ENCODE peak calls at places on chromosomes 11 and 22, in eight cellular contexts. K is OCI-LY7, C is D721Med, P is foreskin fibroblast, F is stomach, L is AG04450, Q is body of pancreas, A is astrocyte of the spinal cord. T is an unnamed sample.

GRCh38 chr22:42796081-42796480 is 61.0 kb downstream of the ARFGAP3 start:
- DNase-seq in K (no peak), C (no peak), P (no peak), F (no peak), L (no peak), Q (no peak), A (no peak), T (no peak)

GRCh38 chr22:30326704-30327362 is at the start of gene TBC1D10A:
- DNase-seq in K (peak), C (peak), P (peak), F (peak), L (peak), Q (peak), A (peak), T (peak)

GRCh38 chr11:58057481-58057880 is 26.7 kb downstream of the OR6Q1 start:
- DNase-seq in K (no peak), C (no peak), P (no peak), F (no peak), L (peak), Q (no peak), A (peak), T (no peak)

GRCh38 chr22:49815641-49816071 is 12.0 kb downstream of the BRD1 start:
- DNase-seq in K (no peak), C (no peak), P (no peak), F (peak), L (no peak), Q (no peak), A (peak), T (no peak)

GRCh38 chr22:31650391-31650790 is 11.6 kb downstream of the PISD start:
- DNase-seq in K (no peak), C (no peak), P (peak), F (no peak), L (peak), Q (no peak), A (peak), T (no peak)

GRCh38 chr11:844693-845644 is 2.3 kb downstream of the TSPAN4 start:
- DNase-seq in K (peak), C (no peak), P (peak), F (peak), L (peak), Q (peak), A (peak), T (peak)

GRCh38 chr11:561148-562003 is 606 bp downstream of the RASSF7 start:
- DNase-seq in K (no peak), C (no peak), P (peak), F (peak), L (no peak), Q (peak), A (no peak), T (no peak)

GRCh38 chr22:41302016-41302767 is 867 bp downstream of the ZC3H7B start:
- DNase-seq in K (peak), C (no peak), P (peak), F (no peak), L (no peak), Q (no peak), A (no peak), T (peak)

GRCh38 chr22:19622061-19622441 is 92.3 kb upstream of the SEPTIN5 start:
- DNase-seq in K (peak), C (no peak), P (no peak), F (no peak), L (no peak), Q (no peak), A (no peak), T (no peak)

GRCh38 chr11:101346591-101346990 is 217.0 kb upstream of the PGR start:
- DNase-seq in K (no peak), C (no peak), P (peak), F (no peak), L (no peak), Q (no peak), A (no peak), T (no peak)

GRCh38 chr22:42328130-42328821 is 57.8 kb upstream of the TCF20 start:
- DNase-seq in K (no peak), C (no peak), P (no peak), F (no peak), L (no peak), Q (no peak), A (no peak), T (peak)

DNA sequence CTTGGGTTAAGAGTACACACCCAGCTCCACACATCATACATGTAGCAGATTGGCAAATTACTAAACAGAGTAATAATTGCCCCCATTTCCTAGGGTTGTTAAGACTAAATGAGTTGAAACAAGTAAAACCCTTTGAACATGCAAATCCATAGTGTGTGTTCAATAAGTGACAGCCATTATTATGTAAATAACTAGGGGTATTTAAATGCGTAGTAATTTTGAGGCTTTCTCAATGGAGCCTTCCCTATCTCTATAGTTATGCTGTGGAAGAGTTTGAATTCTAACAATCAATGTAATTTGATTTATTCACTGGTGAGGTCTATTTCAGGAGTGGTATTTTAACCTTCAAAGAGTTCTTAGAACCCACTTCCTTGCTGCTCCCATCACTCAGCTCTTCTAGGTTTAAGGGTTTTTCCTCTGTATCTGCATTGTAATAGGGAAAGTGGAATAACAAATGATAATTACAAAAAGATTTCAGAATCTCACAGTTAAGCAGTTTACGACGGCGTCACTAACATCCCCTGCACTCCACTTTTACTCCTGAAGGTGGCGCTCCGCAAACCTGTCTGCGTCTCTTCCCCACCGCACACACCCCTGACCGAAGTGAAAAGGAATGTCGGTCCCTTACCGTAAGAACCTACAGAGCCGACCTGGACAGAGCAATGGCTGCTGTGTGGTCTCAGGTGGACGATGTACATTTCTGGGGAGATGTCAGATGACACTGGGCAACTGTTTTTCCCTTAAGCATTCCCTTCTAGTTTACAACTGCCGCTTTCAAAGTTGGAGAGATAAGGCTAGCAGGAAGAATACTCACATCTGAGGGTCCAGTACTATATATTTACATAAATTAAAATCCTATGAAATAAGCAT is 80.8 kb downstream of the ZC3H12C start:
- DNase-seq in K (peak), C (peak), P (peak), F (peak), L (no peak), Q (peak), A (peak), T (peak)
- TF ChIP-seq CTCF in K (peak), C (peak), P (peak), F (no peak), L (peak), Q (peak), A (peak), T (peak)

DNA sequence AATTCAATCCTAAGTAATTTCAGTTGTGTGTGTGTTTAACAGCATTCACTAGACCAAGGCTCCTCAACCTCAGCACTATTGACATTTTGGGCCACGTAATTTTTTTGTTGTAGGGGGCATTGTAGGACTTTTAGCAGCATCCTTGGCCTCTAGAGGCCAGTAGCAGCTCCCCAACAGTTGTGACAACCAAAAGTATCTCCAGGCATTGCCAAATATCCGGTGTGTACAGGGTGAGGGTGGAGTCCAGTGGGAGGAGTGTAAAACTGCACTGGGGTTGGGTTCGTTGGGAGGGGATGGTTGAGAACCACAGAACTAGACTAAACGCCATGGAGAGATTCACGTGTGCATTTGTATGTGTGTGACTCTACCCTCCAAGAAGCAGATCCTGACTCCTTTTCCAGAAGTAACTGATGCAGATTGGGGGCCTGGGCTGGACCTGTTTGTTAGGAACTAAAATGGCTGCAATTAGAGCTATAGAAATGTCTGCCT is 5.9 kb upstream of the PHF21A start:
- DNase-seq in K (peak), C (no peak), P (peak), F (no peak), L (no peak), Q (no peak), A (peak), T (peak)
- TF ChIP-seq CTCF in K (peak), C (no peak), P (peak), F (no peak), L (peak), Q (no peak), A (peak), T (peak)

GRCh38 chr11:75767228-75767572 is 1.4 kb upstream of the DGAT2 start:
- DNase-seq in K (no peak), C (no peak), P (no peak), F (no peak), L (no peak), Q (no peak), A (no peak), T (no peak)

GRCh38 chr11:75768112-75768908 is at the start of gene DGAT2:
- DNase-seq in K (peak), C (no peak), P (peak), F (peak), L (no peak), Q (peak), A (peak), T (peak)

GRCh38 chr11:75768909-75769771 is 562 bp downstream of the DGAT2 start:
- DNase-seq in K (peak), C (no peak), P (no peak), F (no peak), L (no peak), Q (no peak), A (no peak), T (no peak)

GRCh38 chr11:75766449-75767227 is 1.9 kb upstream of the DGAT2 start:
- DNase-seq in K (no peak), C (no peak), P (no peak), F (no peak), L (no peak), Q (no peak), A (no peak), T (peak)

GRCh38 chr11:75767793-75768111 is 826 bp upstream of the DGAT2 start:
- DNase-seq in K (no peak), C (no peak), P (no peak), F (no peak), L (no peak), Q (no peak), A (no peak), T (no peak)
- TF ChIP-seq CTCF in K (no peak), C (no peak), P (no peak), F (no peak), L (no peak), Q (no peak), A (no peak), T (no peak)

DNA sequence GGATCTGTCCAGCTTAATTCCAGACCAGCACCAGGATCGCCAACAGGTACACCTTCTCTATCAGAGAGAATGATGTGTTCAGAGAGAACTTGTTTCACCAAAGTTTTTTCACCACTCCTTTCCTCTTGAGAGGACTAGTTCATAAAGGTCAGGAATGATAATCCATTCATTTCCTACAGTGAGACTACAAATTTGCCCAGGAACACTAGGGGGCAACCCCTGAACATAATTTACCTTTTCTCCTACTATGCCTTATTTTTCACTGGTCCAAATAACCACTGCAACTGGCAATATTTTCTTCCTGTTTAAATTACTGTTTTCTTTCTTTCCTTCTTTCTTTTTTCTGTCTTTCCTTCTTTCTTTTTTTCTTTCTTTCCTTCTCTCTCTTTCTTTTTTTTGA is 22.5 kb downstream of the CAVIN3 start:
- DNase-seq in K (peak), C (no peak), P (peak), F (no peak), L (no peak), Q (no peak), A (no peak), T (no peak)
- TF ChIP-seq CTCF in K (peak), C (peak), P (peak), F (no peak), L (peak), Q (peak), A (peak), T (peak)

GRCh38 chr11:11849127-11849746 is 7.5 kb downstream of the USP47 start:
- DNase-seq in K (peak), C (no peak), P (peak), F (peak), L (no peak), Q (peak), A (peak), T (peak)
- TF ChIP-seq CTCF in K (peak), C (peak), P (peak), F (no peak), L (peak), Q (peak), A (peak), T (peak)

T was measured in activated CD8-positive, alpha-beta T cell treated with anti-CD3 and anti-CD28 coated beads for 36 hours.